ENCODE peak calls at places on chromosomes 5 and 9, in seven cellular contexts. Z, R, I, T, W, Q and U are unnamed samples.

GRCh38 chr5:96200611-96201010 is 232.4 kb downstream of the PCSK1 start:
- DNase-seq in Z (no peak), R (no peak), I (no peak), T (no peak), W (no peak), Q (no peak), U (no peak)

GRCh38 chr5:153515269-153515668 is 24.8 kb downstream of the GRIA1 start:
- DNase-seq in Z (peak), R (no peak), I (no peak), T (no peak), W (no peak), Q (no peak), U (no peak)

GRCh38 chr9:136522354-136523237 is 23.3 kb downstream of the NOTCH1 start:
- DNase-seq in Z (no peak), R (no peak), I (no peak), T (no peak), W (no peak), Q (no peak), U (no peak)

GRCh38 chr9:20990867-20991266 is 40.6 kb downstream of the HACD4 start:
- DNase-seq in Z (no peak), R (no peak), I (no peak), T (no peak), W (no peak), Q (no peak), U (no peak)

GRCh38 chr5:158068964-158069363 is 210.0 kb upstream of the CLINT1 start:
- DNase-seq in Z (no peak), R (no peak), I (no peak), T (no peak), W (no peak), Q (no peak), U (no peak)

GRCh38 chr5:124524552-124525232 is 221.7 kb downstream of the ZNF608 start:
- DNase-seq in Z (no peak), R (no peak), I (no peak), T (no peak), W (no peak), Q (no peak), U (no peak)

GRCh38 chr5:33594006-33594405 is 153.2 kb downstream of the TARS1 start:
- DNase-seq in Z (peak), R (no peak), I (no peak), T (no peak), W (no peak), Q (no peak), U (peak)

GRCh38 chr9:133098104-133098754 is 22.8 kb downstream of the RALGDS start:
- DNase-seq in Z (no peak), R (no peak), I (no peak), T (no peak), W (no peak), Q (no peak), U (no peak)

GRCh38 chr5:15440434-15440833 is 59.5 kb upstream of the FBXL7 start:
- DNase-seq in Z (no peak), R (no peak), I (no peak), T (no peak), W (no peak), Q (no peak), U (no peak)